ENCODE peak calls at places on chromosomes 13 and 19, in eight cellular contexts. Z is breast epithelium; Y is anterior cingulate cortex; K is effector memory CD8-positive, alpha-beta T cell; B is dermis blood vessel endothelial cell; U is GM04504; J is GM23248; I is keratinocyte. S is an unnamed sample.

GRCh38 chr13:43473437-43473836 is 313.3 kb downstream of the ENOX1 start:
- DNase-seq in Z (no peak), Y (no peak), K (no peak), B (peak), U (no peak), J (no peak), I (no peak), S (no peak)

GRCh38 chr19:24140099-24140498 is 53.1 kb downstream of the ZNF254 start:
- DNase-seq in Z (no peak), Y (no peak), K (no peak), B (peak), U (peak), J (peak), I (no peak), S (peak)

GRCh38 chr13:71625694-71626093 is 241.3 kb downstream of the DACH1 start:
- DNase-seq in Z (no peak), Y (no peak), K (no peak), B (peak), U (peak), J (no peak), I (no peak), S (peak)

GRCh38 chr13:111122056-111122455 is 6.9 kb downstream of the ARHGEF7 start:
- DNase-seq in Z (no peak), Y (no peak), K (no peak), B (no peak), U (no peak), J (no peak), I (no peak), S (no peak)

GRCh38 chr19:30102666-30103065 is 160.6 kb downstream of the URI1 start:
- DNase-seq in Z (no peak), Y (no peak), K (no peak), B (no peak), U (no peak), J (no peak), I (no peak), S (no peak)

GRCh38 chr13:71577127-71577526 is 289.9 kb downstream of the DACH1 start:
- DNase-seq in Z (no peak), Y (no peak), K (no peak), B (no peak), U (no peak), J (no peak), I (no peak), S (no peak)

GRCh38 chr19:49690656-49691242 is at the start of gene CPT1C:
- DNase-seq in Z (peak), Y (peak), K (no peak), B (peak), U (no peak), J (peak), I (no peak), S (peak)

GRCh38 chr13:51323824-51324511 is 15.5 kb upstream of the SERPINE3 start:
- DNase-seq in Z (no peak), Y (no peak), K (no peak), B (no peak), U (no peak), J (no peak), I (no peak), S (no peak)

GRCh38 chr19:370641-371330 is 26.2 kb upstream of the MIER2 start:
- DNase-seq in Z (no peak), Y (no peak), K (no peak), B (no peak), U (no peak), J (no peak), I (no peak), S (no peak)

GRCh38 chr19:47109177-47109540 is 4.4 kb downstream of the ZC3H4 start:
- DNase-seq in Z (no peak), Y (no peak), K (no peak), B (no peak), U (no peak), J (no peak), I (no peak), S (no peak)

GRCh38 chr19:3537438-3538240 is 1.3 kb upstream of the TEKTIP1 start:
- DNase-seq in Z (no peak), Y (no peak), K (no peak), B (no peak), U (no peak), J (no peak), I (no peak), S (no peak)

GRCh38 chr13:46373623-46374022 is 13.4 kb downstream of the RUBCNL start:
- DNase-seq in Z (no peak), Y (no peak), K (no peak), B (no peak), U (no peak), J (no peak), I (no peak), S (no peak)

GRCh38 chr13:41458939-41459753 is 1.8 kb downstream of the RGCC start:
- DNase-seq in Z (peak), Y (no peak), K (peak), B (peak), U (peak), J (peak), I (no peak), S (peak)

GRCh38 chr13:40440990-40441820 is 225.2 kb downstream of the FOXO1 start:
- DNase-seq in Z (peak), Y (peak), K (no peak), B (peak), U (no peak), J (peak), I (no peak), S (peak)

GRCh38 chr19:6264077-6264445 is 15.7 kb downstream of the MLLT1 start:
- DNase-seq in Z (no peak), Y (no peak), K (no peak), B (no peak), U (no peak), J (no peak), I (no peak), S (peak)

GRCh38 chr19:29012457-29012856 is 200.5 kb downstream of the UQCRFS1 start:
- DNase-seq in Z (no peak), Y (no peak), K (no peak), B (no peak), U (no peak), J (no peak), I (no peak), S (no peak)

GRCh38 chr13:97855570-97855970 is 97.9 kb upstream of the IPO5 start:
- DNase-seq in Z (no peak), Y (no peak), K (no peak), B (peak), U (peak), J (peak), I (peak), S (peak)

GRCh38 chr13:27264648-27265047 is 6.0 kb upstream of the RASL11A start:
- DNase-seq in Z (no peak), Y (no peak), K (no peak), B (no peak), U (no peak), J (peak), I (no peak), S (no peak)

GRCh38 chr19:45558399-45558878 is 26.2 kb downstream of the OPA3 start:
- DNase-seq in Z (no peak), Y (peak), K (peak), B (peak), U (no peak), J (peak), I (no peak), S (no peak)